ENCODE peak calls at places on chromosomes 12 and 14, in eight cellular contexts. Y is neural progenitor cell, B is K562, P is pancreas, M is aorta, N is prostate gland, D is kidney, A is mammary epithelial cell. U is an unnamed sample. For H3K9me3, the result is how much of the 10 kb centered on the place peaks cover.

GRCh38 chr14:91968280-91968679 is 20.8 kb upstream of the FBLN5 start:
- DNase-seq in Y (no peak), B (no peak), P (no peak), M (no peak), N (no peak), D (no peak), A (no peak), U (no peak)

GRCh38 chr12:111180830-111181726 is 187.8 kb downstream of the PHETA1 start:
- DNase-seq in Y (no peak), B (no peak), P (peak), M (peak), N (peak), D (peak), A (no peak), U (no peak)

GRCh38 chr14:61585598-61586538 is 109.4 kb upstream of the HIF1A start:
- DNase-seq in Y (no peak), B (no peak), P (peak), M (peak), N (no peak), D (peak), A (no peak), U (peak)

GRCh38 chr12:51076235-51076930 is 7.0 kb downstream of the CSRNP2 start:
- DNase-seq in Y (no peak), B (no peak), P (no peak), M (no peak), N (no peak), D (no peak), A (no peak), U (no peak)

GRCh38 chr14:69114763-69115162 is 38.2 kb downstream of the DCAF5 start:
- DNase-seq in Y (no peak), B (no peak), P (no peak), M (no peak), N (no peak), D (no peak), A (no peak), U (no peak)

GRCh38 chr12:107377596-107378385 is 284.4 kb upstream of the CRY1 start:
- DNase-seq in Y (no peak), B (no peak), P (no peak), M (no peak), N (no peak), D (no peak), A (no peak), U (peak)

GRCh38 chr12:45291518-45291917 is 75.6 kb downstream of the ANO6 start:
- DNase-seq in Y (no peak), B (no peak), P (no peak), M (no peak), N (no peak), D (no peak), A (no peak), U (no peak)

GRCh38 chr12:93773122-93773871 is 96.1 kb downstream of the CRADD start:
- DNase-seq in Y (no peak), B (no peak), P (no peak), M (no peak), N (no peak), D (no peak), A (peak), U (peak)

GRCh38 chr14:20630340-20631022 is 11.0 kb downstream of the OR6S1 start:
- DNase-seq in Y (peak), B (no peak), P (no peak), M (no peak), N (peak), D (no peak), A (peak), U (peak)

GRCh38 chr12:55729592-55730446 is 1.0 kb upstream of the CD63 start:
- DNase-seq in Y (peak), B (peak), P (peak), M (peak), N (peak), D (peak), A (peak), U (peak)

GRCh38 chr12:23168459-23168858 is 543.5 kb downstream of the ETNK1 start:
- DNase-seq in Y (no peak), B (no peak), P (no peak), M (no peak), N (no peak), D (no peak), A (no peak), U (no peak)

GRCh38 chr12:50326636-50327284 is 43.4 kb upstream of the LIMA1 start:
- DNase-seq in Y (no peak), B (no peak), P (no peak), M (no peak), N (peak), D (no peak), A (peak), U (peak)

GRCh38 chr12:107379852-107380567 is 286.7 kb upstream of the CRY1 start:
- DNase-seq in Y (no peak), B (no peak), P (no peak), M (no peak), N (peak), D (no peak), A (peak), U (peak)

GRCh38 chr14:104278214-104278534 is 139.8 kb downstream of the KIF26A start:
- DNase-seq in Y (no peak), B (no peak), P (no peak), M (no peak), N (no peak), D (peak), A (no peak), U (no peak)

GRCh38 chr12:91778938-91779400 is 366.7 kb downstream of the BTG1 start:
- DNase-seq in Y (no peak), B (peak), P (no peak), M (no peak), N (peak), D (no peak), A (peak), U (peak)

GRCh38 chr14:65433157-65433556 is 20.6 kb downstream of the FUT8 start:
- DNase-seq in Y (no peak), B (no peak), P (no peak), M (no peak), N (no peak), D (no peak), A (no peak), U (no peak)

GRCh38 chr12:65741662-65742480 is 82.4 kb upstream of the HMGA2 start:
- DNase-seq in Y (peak), B (peak), P (peak), M (no peak), N (no peak), D (no peak), A (no peak), U (peak)

GRCh38 chr14:28083456-28083855 is 683.1 kb upstream of the FOXG1 start:
- DNase-seq in Y (peak), B (no peak), P (no peak), M (no peak), N (no peak), D (no peak), A (no peak), U (peak)

GRCh38 chr12:1661553-1662335 is 29.1 kb upstream of the ADIPOR2 start:
- DNase-seq in Y (peak), B (peak), P (peak), M (peak), N (peak), D (peak), A (peak), U (peak)

GRCh38 chr12:1657616-1658167 is 28.7 kb downstream of the WNT5B start:
- DNase-seq in Y (no peak), B (no peak), P (no peak), M (no peak), N (no peak), D (no peak), A (no peak), U (peak)

GRCh38 chr12:1655225-1655788 is 26.3 kb downstream of the WNT5B start:
- DNase-seq in Y (no peak), B (no peak), P (no peak), M (no peak), N (no peak), D (no peak), A (no peak), U (no peak)

GRCh38 chr12:1660304-1661187 is 30.3 kb upstream of the ADIPOR2 start:
- DNase-seq in Y (no peak), B (no peak), P (peak), M (no peak), N (peak), D (peak), A (peak), U (no peak)

DNA sequence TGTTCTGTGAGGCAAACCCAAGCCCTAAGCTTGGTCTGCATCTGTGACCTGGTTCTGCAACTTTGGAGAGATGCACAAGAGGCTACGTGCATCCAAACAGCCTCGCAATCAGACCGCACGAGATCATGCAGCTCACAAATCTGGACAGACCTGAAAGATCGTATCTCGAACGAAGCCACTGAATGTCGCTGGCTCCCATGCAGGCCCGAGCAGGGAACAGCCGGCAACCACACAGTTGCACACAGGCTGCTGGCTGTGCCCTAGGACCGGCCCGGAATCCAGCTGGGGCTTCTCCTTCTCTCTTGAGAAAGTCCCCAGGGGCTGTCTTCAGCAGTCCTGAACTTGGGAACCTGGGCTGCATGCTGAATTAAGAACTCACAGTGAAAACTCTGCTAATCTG is 27.9 kb downstream of the WNT5B start:
- DNase-seq in Y (no peak), B (no peak), P (no peak), M (no peak), N (no peak), D (no peak), A (no peak), U (no peak)
- H3K9me3 ChIP-seq in Y (under half), B (under half), P (under half), M (under half), N (under half), D (under half), A (under half), U (under half)

GRCh38 chr12:13561923-13562322 is 365.4 kb downstream of the EMP1 start:
- DNase-seq in Y (no peak), B (no peak), P (no peak), M (no peak), N (no peak), D (no peak), A (no peak), U (no peak)

GRCh38 chr12:13563743-13564125 is 367.2 kb downstream of the EMP1 start:
- DNase-seq in Y (no peak), B (no peak), P (peak), M (no peak), N (no peak), D (no peak), A (no peak), U (no peak)

GRCh38 chr12:13564266-13564810 is 367.8 kb downstream of the EMP1 start:
- DNase-seq in Y (no peak), B (peak), P (no peak), M (no peak), N (no peak), D (peak), A (no peak), U (no peak)

GRCh38 chr12:13566286-13566685 is 369.8 kb downstream of the EMP1 start:
- DNase-seq in Y (no peak), B (no peak), P (no peak), M (no peak), N (no peak), D (no peak), A (peak), U (peak)

DNA sequence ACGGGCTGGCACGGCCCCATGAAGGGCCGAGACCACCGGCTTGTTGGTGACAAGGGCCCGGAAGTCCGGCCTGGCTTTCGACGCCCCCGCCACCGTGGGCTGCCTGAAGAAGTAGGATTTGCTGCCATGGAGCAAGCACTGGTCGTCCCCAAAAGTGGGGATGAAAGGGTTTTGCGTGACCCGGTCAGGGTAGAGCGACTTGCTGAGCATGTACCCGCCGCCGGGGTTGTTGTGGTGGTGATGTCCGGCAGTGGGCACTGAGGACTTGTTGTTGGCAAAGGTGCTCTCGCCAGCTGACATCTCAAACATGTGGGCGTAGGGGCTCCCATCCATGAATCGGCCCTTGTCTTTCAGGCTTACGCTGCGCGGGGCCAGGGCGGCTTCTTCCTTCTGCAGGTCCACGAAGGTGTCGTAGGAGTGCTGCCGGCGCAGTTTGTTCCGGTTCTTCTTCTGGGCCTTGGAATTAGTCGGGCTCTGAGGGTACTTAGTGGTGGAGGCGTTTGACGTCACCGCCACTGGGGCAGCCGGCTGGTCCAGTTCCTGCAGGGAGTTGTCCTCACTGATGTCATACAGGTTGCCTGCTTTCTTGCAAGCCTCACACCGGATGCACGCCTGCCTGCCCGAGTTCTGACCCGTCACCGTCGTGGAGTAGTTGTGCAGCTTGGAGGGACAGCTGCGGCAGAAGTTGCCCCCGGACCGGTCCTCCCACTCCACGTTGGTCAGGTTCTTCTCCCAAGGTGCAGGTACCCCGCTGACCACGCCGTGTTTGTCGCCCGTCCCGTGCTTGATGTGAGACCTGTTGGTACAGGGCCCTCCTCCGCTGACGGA is 366.6 kb downstream of the EMP1 start:
- DNase-seq in Y (no peak), B (no peak), P (peak), M (no peak), N (no peak), D (peak), A (no peak), U (no peak)
- H3K9me3 ChIP-seq in Y (under half), B (under half), P (under half), M (under half), N (under half), D (under half), A (under half), U (under half)

GRCh38 chr12:124762384-124762783 is 101.3 kb downstream of the SCARB1 start:
- DNase-seq in Y (no peak), B (no peak), P (no peak), M (no peak), N (no peak), D (no peak), A (no peak), U (no peak)
- H3K9me3 ChIP-seq in Y (under half), B (under half), P (under half), M (under half), N (under half), D (under half), A (under half), U (under half)

DNA sequence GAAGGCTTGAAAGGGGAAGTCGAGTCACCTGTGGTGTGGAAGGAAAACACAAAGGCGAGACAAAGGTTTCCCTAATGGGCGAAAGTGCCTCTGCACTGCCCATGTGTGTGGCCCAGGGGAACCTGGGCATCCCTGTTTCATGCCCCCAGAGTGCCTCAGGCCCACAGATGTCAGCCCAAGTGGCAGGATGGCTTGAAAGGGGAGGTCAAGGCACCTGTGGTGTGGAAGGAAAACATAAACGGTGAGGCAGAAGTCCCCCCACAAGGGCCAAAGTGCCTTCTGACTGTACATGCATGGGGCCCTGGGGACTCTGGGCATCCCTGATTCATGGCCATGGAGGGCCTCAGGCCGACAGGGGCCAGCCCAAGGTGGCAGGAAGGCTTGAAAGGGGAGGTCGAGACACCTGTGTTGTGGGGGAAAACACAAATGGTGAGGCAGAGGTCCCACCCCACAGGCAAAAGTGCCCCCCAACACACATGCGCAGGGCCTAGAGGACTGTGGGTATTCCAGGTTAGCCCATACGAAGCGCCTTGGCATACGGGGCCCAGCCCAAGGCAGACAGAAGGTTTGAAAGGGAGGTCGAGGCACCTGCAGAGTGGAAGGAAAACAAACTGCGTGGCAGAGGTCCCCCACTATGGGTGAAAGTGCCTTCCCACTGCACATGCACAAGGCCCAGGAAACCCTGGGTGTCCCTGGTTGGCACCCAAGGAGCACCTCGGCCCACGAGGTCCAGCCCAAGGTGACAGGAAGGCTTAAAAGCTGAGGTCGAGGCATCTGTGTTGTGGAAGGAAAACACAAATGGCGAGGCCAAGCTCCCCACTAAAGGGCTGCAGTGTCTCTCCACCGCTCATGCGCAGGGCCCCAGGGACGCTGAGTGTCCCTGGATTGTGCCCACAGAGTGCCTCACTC is 382.3 kb downstream of the ALG10 start:
- DNase-seq in Y (no peak), B (peak), P (peak), M (peak), N (peak), D (peak), A (no peak), U (no peak)
- H3K9me3 ChIP-seq in Y (under half), B (under half), P (under half), M (under half), N (under half), D (under half), A (under half), U (under half)

GRCh38 chr14:26707234-26707633 is 109.4 kb upstream of the NOVA1 start:
- DNase-seq in Y (no peak), B (no peak), P (no peak), M (no peak), N (no peak), D (no peak), A (no peak), U (no peak)
- H3K9me3 ChIP-seq in Y (under half), B (under half), P (under half), M (under half), N (under half), D (under half), A (under half), U (under half)

GRCh38 chr14:100810861-100811461 is 15.0 kb upstream of the MEG3 start:
- DNase-seq in Y (no peak), B (no peak), P (no peak), M (no peak), N (no peak), D (peak), A (no peak), U (no peak)
- H3K9me3 ChIP-seq in Y (under half), B (under half), P (under half), M (under half), N (under half), D (under half), A (under half), U (under half)

GRCh38 chr14:101541063-101541462 is 20.2 kb upstream of the DIO3 start:
- DNase-seq in Y (no peak), B (no peak), P (no peak), M (no peak), N (no peak), D (no peak), A (no peak), U (no peak)
- H3K9me3 ChIP-seq in Y (under half), B (under half), P (under half), M (under half), N (under half), D (under half), A (under half), U (under half)

GRCh38 chr12:69898236-69898635 is 73.2 kb downstream of the MYRFL start:
- DNase-seq in Y (no peak), B (no peak), P (no peak), M (no peak), N (no peak), D (no peak), A (peak), U (peak)

GRCh38 chr12:69900720-69901131 is 75.7 kb downstream of the MYRFL start:
- DNase-seq in Y (peak), B (peak), P (peak), M (peak), N (peak), D (no peak), A (peak), U (peak)

GRCh38 chr12:69904761-69905160 is 79.7 kb downstream of the MYRFL start:
- DNase-seq in Y (peak), B (no peak), P (no peak), M (no peak), N (no peak), D (no peak), A (no peak), U (peak)

GRCh38 chr12:69903548-69903947 is 78.5 kb downstream of the MYRFL start:
- DNase-seq in Y (no peak), B (no peak), P (no peak), M (no peak), N (no peak), D (no peak), A (no peak), U (no peak)

DNA sequence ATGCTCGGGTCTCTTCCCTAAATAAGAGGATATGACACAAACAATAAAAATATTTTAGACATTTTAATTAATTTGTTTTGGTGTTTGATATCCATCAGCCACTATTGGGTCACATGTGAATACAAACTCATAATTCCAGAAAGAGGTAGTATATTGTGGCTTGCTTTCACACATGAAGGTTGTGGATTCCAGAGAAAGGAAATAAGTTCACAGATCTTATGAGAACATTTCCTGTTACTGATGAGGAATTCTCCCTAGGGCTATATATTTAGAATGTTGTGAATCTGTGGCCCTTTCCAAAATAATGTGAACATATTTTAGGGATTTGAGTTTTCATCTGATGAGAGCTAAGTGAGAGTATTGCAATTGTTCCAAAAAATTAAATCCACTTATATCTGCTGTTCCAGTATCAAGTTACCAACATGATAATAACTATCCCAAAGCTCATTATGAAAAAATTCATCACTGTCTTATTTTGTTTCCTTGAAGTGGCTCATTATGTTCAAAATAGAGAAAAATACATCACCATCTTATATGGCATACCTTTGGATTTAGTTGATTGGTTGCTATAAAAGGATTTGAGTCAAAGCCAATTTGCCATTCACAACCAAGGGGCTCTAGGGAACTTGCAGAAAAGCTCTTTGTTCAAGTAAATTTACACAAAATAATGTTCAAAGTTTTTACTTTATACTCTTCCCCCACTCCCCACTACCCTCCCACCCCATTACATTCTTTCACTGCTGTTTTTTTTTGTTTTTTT is 76.3 kb downstream of the MYRFL start:
- DNase-seq in Y (no peak), B (no peak), P (no peak), M (no peak), N (no peak), D (no peak), A (peak), U (no peak)
- H3K9me3 ChIP-seq in Y (under half), B (under half), P (under half), M (under half), N (under half), D (under half), A (under half), U (under half)

DNA sequence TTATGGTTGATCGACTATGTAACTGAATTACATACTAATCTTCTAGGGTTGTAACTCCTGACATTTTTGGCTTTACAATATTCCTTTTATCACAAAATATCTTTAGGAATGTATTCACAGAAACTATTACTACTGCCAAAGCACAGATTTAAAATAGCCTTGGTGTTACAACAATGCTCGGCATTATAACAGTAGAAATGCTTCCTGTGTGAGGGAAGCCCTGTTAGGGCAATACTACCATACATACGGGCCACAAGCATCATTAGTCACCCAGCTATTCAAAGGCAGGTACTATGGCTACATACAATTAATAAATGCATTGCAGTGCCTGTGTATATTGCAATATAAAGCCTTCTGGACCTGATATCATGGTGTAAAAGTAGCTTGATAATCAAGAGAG is 517.8 kb downstream of the C12orf50 start:
- DNase-seq in Y (no peak), B (no peak), P (no peak), M (no peak), N (no peak), D (no peak), A (peak), U (peak)
- H3K9me3 ChIP-seq in Y (under half), B (under half), P (under half), M (under half), N (under half), D (under half), A (under half), U (under half)